ENCODE peak calls at places on chromosomes 16 and 17, in eight cellular contexts. U, I, D, X, W, O, Y and T are unnamed samples.

GRCh38 chr16:89453662-89454321 is 36.6 kb downstream of the ANKRD11 start:
- DNase-seq in U (no peak), I (no peak), D (no peak), X (peak), W (no peak), O (no peak), Y (peak), T (no peak)

GRCh38 chr16:23131841-23132576 is 17.2 kb downstream of the USP31 start:
- DNase-seq in U (no peak), I (no peak), D (no peak), X (no peak), W (no peak), O (no peak), Y (no peak), T (no peak)

GRCh38 chr17:32261937-32262510 is 3.6 kb upstream of the RHBDL3 start:
- DNase-seq in U (no peak), I (no peak), D (no peak), X (no peak), W (no peak), O (no peak), Y (no peak), T (no peak)

GRCh38 chr17:16464001-16464640 is 27.9 kb downstream of the LRRC75A start:
- DNase-seq in U (no peak), I (no peak), D (no peak), X (no peak), W (no peak), O (no peak), Y (no peak), T (no peak)

GRCh38 chr17:8940866-8941471 is 24.5 kb downstream of the PIK3R5 start:
- DNase-seq in U (no peak), I (no peak), D (no peak), X (no peak), W (no peak), O (no peak), Y (no peak), T (no peak)

GRCh38 chr16:89444151-89444723 is 46.1 kb downstream of the ANKRD11 start:
- DNase-seq in U (no peak), I (no peak), D (no peak), X (no peak), W (no peak), O (no peak), Y (no peak), T (no peak)

GRCh38 chr17:56939869-56940484 is 20.9 kb downstream of the COIL start:
- DNase-seq in U (peak), I (peak), D (no peak), X (peak), W (peak), O (no peak), Y (no peak), T (peak)

GRCh38 chr16:24568392-24568791 is 29.0 kb downstream of the RBBP6 start:
- DNase-seq in U (no peak), I (no peak), D (no peak), X (peak), W (peak), O (no peak), Y (no peak), T (peak)